ENCODE peak calls at places on chromosomes 6 and 20, in five cellular contexts. A, Z, I, U and H are unnamed samples.

GRCh38 chr20:57080796-57081195 is 185.6 kb downstream of the BMP7 start:
- DNase-seq in A (no peak), Z (no peak), I (no peak), U (no peak), H (no peak)

GRCh38 chr20:38755324-38755910 is 7.2 kb downstream of the ACTR5 start:
- DNase-seq in A (no peak), Z (no peak), I (no peak), U (no peak), H (no peak)

GRCh38 chr6:5102266-5102970 is 17.3 kb downstream of the PPP1R3G start:
- DNase-seq in A (no peak), Z (no peak), I (no peak), U (no peak), H (peak)

GRCh38 chr6:52877786-52878185 is 31.7 kb downstream of the GSTA3 start:
- DNase-seq in A (peak), Z (no peak), I (no peak), U (no peak), H (no peak)

GRCh38 chr6:34243131-34243771 is 5.6 kb downstream of the SMIM29 start:
- DNase-seq in A (peak), Z (no peak), I (no peak), U (no peak), H (peak)

GRCh38 chr6:78340755-78341154 is 526.6 kb upstream of the IRAK1BP1 start:
- DNase-seq in A (peak), Z (no peak), I (no peak), U (no peak), H (no peak)

GRCh38 chr20:61303675-61304074 is 51.6 kb downstream of the CDH4 start:
- DNase-seq in A (no peak), Z (no peak), I (no peak), U (no peak), H (no peak)

GRCh38 chr6:45607818-45608217 is 230.1 kb upstream of the SUPT3H start:
- DNase-seq in A (no peak), Z (no peak), I (peak), U (no peak), H (no peak)

GRCh38 chr6:147156218-147156617 is 48.0 kb upstream of the STXBP5 start:
- DNase-seq in A (no peak), Z (no peak), I (no peak), U (no peak), H (no peak)

GRCh38 chr6:122620902-122621301 is 10.7 kb downstream of the PKIB start:
- DNase-seq in A (peak), Z (no peak), I (no peak), U (no peak), H (no peak)

GRCh38 chr6:131255911-131256310 is 120.6 kb downstream of the AKAP7 start:
- DNase-seq in A (peak), Z (no peak), I (peak), U (no peak), H (no peak)

GRCh38 chr6:6875818-6876470 is 231.8 kb upstream of the RREB1 start:
- DNase-seq in A (peak), Z (no peak), I (peak), U (no peak), H (no peak)

GRCh38 chr6:26215200-26216014 is 128.2 kb downstream of the HFE start:
- DNase-seq in A (peak), Z (no peak), I (peak), U (no peak), H (no peak)

GRCh38 chr6:6694368-6694780 is 105.9 kb downstream of the LY86 start:
- DNase-seq in A (no peak), Z (no peak), I (no peak), U (no peak), H (no peak)

GRCh38 chr20:30892704-30893345 is 364.6 kb upstream of the DEFB115 start:
- DNase-seq in A (no peak), Z (no peak), I (no peak), U (no peak), H (no peak)

GRCh38 chr6:41120058-41120457 is 34.1 kb downstream of the TREML1 start:
- DNase-seq in A (no peak), Z (no peak), I (no peak), U (no peak), H (no peak)

GRCh38 chr6:79134699-79135474 is 56.8 kb upstream of the PHIP start:
- DNase-seq in A (no peak), Z (no peak), I (no peak), U (no peak), H (no peak)

GRCh38 chr6:25053875-25054371 is 118.2 kb upstream of the RIPOR2 start:
- DNase-seq in A (peak), Z (no peak), I (peak), U (no peak), H (no peak)

GRCh38 chr6:24775520-24776058 is 852 bp downstream of the GMNN start:
- DNase-seq in A (peak), Z (no peak), I (peak), U (no peak), H (no peak)

GRCh38 chr6:152087701-152088100 is 280.2 kb downstream of the ESR1 start:
- DNase-seq in A (no peak), Z (no peak), I (no peak), U (no peak), H (no peak)

GRCh38 chr6:154252676-154253075 is 103.9 kb downstream of the IPCEF1 start:
- DNase-seq in A (peak), Z (no peak), I (peak), U (no peak), H (no peak)

GRCh38 chr6:136532030-136532429 is 18.2 kb downstream of the MAP7 start:
- DNase-seq in A (no peak), Z (no peak), I (no peak), U (no peak), H (no peak)

GRCh38 chr20:9609892-9610502 is 95.6 kb downstream of the LAMP5 start:
- DNase-seq in A (peak), Z (no peak), I (peak), U (no peak), H (peak)

GRCh38 chr20:63767456-63767855 is 27.9 kb downstream of the SLC2A4RG start:
- DNase-seq in A (no peak), Z (no peak), I (no peak), U (peak), H (no peak)

GRCh38 chr6:142728367-142728766 is 216.6 kb downstream of the HIVEP2 start:
- DNase-seq in A (no peak), Z (no peak), I (no peak), U (no peak), H (no peak)

GRCh38 chr6:100881707-100882040 is 545 bp upstream of the ASCC3 start:
- DNase-seq in A (no peak), Z (no peak), I (peak), U (no peak), H (no peak)

GRCh38 chr6:159853735-159854134 is 37.1 kb upstream of the MAS1 start:
- DNase-seq in A (no peak), Z (no peak), I (no peak), U (no peak), H (no peak)

GRCh38 chr20:33010133-33010504 is 2.6 kb downstream of the BPIFB2 start:
- DNase-seq in A (no peak), Z (no peak), I (no peak), U (no peak), H (no peak)

GRCh38 chr6:13927203-13927602 is 2.5 kb downstream of the RNF182 start:
- DNase-seq in A (no peak), Z (no peak), I (no peak), U (no peak), H (no peak)

GRCh38 chr6:71551798-71552197 is 263.2 kb downstream of the OGFRL1 start:
- DNase-seq in A (no peak), Z (no peak), I (no peak), U (no peak), H (no peak)